ENCODE peak calls at places on chromosomes 12 and 14, in nine cellular contexts. One of them, this sample, is unnamed.

GRCh38 chr14:49966304-49966809 is 73.5 kb downstream of the ARF6 start:
- DNase-seq in brain microvascular endothelial cell: no peak
- DNase-seq in AG04450: no peak
- DNase-seq in astrocyte: no peak
- DNase-seq in sigmoid colon: no peak
- DNase-seq in CD8-positive, alpha-beta T cell: no peak
- DNase-seq in cardiac fibroblast: no peak
- DNase-seq in fibroblast of mammary gland: no peak
- DNase-seq in psoas muscle: no peak
- DNase-seq in this sample: no peak

GRCh38 chr14:34237098-34237497 is 224.9 kb downstream of the SPTSSA start:
- DNase-seq in brain microvascular endothelial cell: no peak
- DNase-seq in AG04450: no peak
- DNase-seq in astrocyte: no peak
- DNase-seq in sigmoid colon: no peak
- DNase-seq in CD8-positive, alpha-beta T cell: no peak
- DNase-seq in cardiac fibroblast: no peak
- DNase-seq in fibroblast of mammary gland: no peak
- DNase-seq in psoas muscle: no peak
- DNase-seq in this sample: no peak

GRCh38 chr12:46373303-46374182 is 970 bp upstream of the SLC38A2 start:
- DNase-seq in brain microvascular endothelial cell: no peak
- DNase-seq in AG04450: no peak
- DNase-seq in astrocyte: no peak
- DNase-seq in sigmoid colon: peak; percentile 82
- DNase-seq in CD8-positive, alpha-beta T cell: peak; percentile 35
- DNase-seq in cardiac fibroblast: peak; percentile 62
- DNase-seq in fibroblast of mammary gland: no peak
- DNase-seq in psoas muscle: peak; percentile 66
- DNase-seq in this sample: peak; percentile 85

GRCh38 chr12:79424109-79424721 is 266.5 kb downstream of the PAWR start:
- DNase-seq in brain microvascular endothelial cell: peak; percentile 89
- DNase-seq in AG04450: peak; percentile 71
- DNase-seq in astrocyte: peak; percentile 97
- DNase-seq in sigmoid colon: no peak
- DNase-seq in CD8-positive, alpha-beta T cell: no peak
- DNase-seq in cardiac fibroblast: peak; percentile 98
- DNase-seq in fibroblast of mammary gland: peak; percentile 91
- DNase-seq in psoas muscle: no peak
- DNase-seq in this sample: no peak

GRCh38 chr12:2051700-2052625 is 824 bp upstream of the CACNA1C start:
- DNase-seq in brain microvascular endothelial cell: no peak
- DNase-seq in AG04450: no peak
- DNase-seq in astrocyte: no peak
- DNase-seq in sigmoid colon: no peak
- DNase-seq in CD8-positive, alpha-beta T cell: no peak
- DNase-seq in cardiac fibroblast: no peak
- DNase-seq in fibroblast of mammary gland: no peak
- DNase-seq in psoas muscle: no peak
- DNase-seq in this sample: no peak

GRCh38 chr14:38285962-38286361 is 30.1 kb upstream of the CLEC14A start:
- DNase-seq in brain microvascular endothelial cell: no peak
- DNase-seq in AG04450: no peak
- DNase-seq in astrocyte: peak; percentile 6
- DNase-seq in sigmoid colon: no peak
- DNase-seq in CD8-positive, alpha-beta T cell: no peak
- DNase-seq in cardiac fibroblast: peak; percentile 46
- DNase-seq in fibroblast of mammary gland: no peak
- DNase-seq in psoas muscle: no peak
- DNase-seq in this sample: no peak

GRCh38 chr12:63480186-63480585 is 188.1 kb downstream of the DPY19L2 start:
- DNase-seq in brain microvascular endothelial cell: no peak
- DNase-seq in AG04450: no peak
- DNase-seq in astrocyte: no peak
- DNase-seq in sigmoid colon: no peak
- DNase-seq in CD8-positive, alpha-beta T cell: no peak
- DNase-seq in cardiac fibroblast: peak; percentile 55
- DNase-seq in fibroblast of mammary gland: no peak
- DNase-seq in psoas muscle: no peak
- DNase-seq in this sample: no peak

GRCh38 chr14:26199599-26200370 is 398.0 kb downstream of the NOVA1 start:
- DNase-seq in brain microvascular endothelial cell: no peak
- DNase-seq in AG04450: no peak
- DNase-seq in astrocyte: peak; percentile 87
- DNase-seq in sigmoid colon: no peak
- DNase-seq in CD8-positive, alpha-beta T cell: no peak
- DNase-seq in cardiac fibroblast: peak; percentile 48
- DNase-seq in fibroblast of mammary gland: peak; percentile 91
- DNase-seq in psoas muscle: no peak
- DNase-seq in this sample: no peak

GRCh38 chr12:50505386-50505827 is 622 bp downstream of the DIP2B start:
- DNase-seq in brain microvascular endothelial cell: peak; percentile 1
- DNase-seq in AG04450: no peak
- DNase-seq in astrocyte: no peak
- DNase-seq in sigmoid colon: peak; percentile 71
- DNase-seq in CD8-positive, alpha-beta T cell: peak; percentile 37
- DNase-seq in cardiac fibroblast: peak; percentile 27
- DNase-seq in fibroblast of mammary gland: peak; percentile 22
- DNase-seq in psoas muscle: peak; percentile 58
- DNase-seq in this sample: peak; percentile 72

GRCh38 chr12:81888341-81888740 is 129.2 kb upstream of the PPFIA2 start:
- DNase-seq in brain microvascular endothelial cell: no peak
- DNase-seq in AG04450: no peak
- DNase-seq in astrocyte: peak; percentile 88
- DNase-seq in sigmoid colon: no peak
- DNase-seq in CD8-positive, alpha-beta T cell: no peak
- DNase-seq in cardiac fibroblast: no peak
- DNase-seq in fibroblast of mammary gland: no peak
- DNase-seq in psoas muscle: no peak
- DNase-seq in this sample: no peak

DNA sequence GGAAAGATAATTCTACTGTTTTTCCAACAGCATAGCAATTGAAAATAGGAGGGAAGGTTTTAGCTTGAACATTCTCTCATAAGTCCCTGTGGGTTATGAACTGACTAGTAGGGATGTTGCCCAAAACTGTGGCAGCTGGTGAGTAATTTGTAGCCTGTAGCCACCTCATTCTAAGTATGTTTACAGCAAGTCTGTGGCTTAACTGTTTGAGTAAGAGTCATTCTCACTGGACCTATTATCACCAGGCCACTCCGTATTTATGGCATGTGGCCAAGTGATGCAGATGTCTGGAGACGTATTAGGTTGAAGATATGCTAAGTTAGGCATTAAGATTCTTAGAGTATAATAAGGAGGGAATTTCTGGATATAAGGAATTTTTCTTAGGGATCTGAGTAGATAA is 458.3 kb downstream of the ETNK1 start:
- DNase-seq in brain microvascular endothelial cell: peak; percentile 97
- DNase-seq in AG04450: peak; percentile 71
- DNase-seq in astrocyte: peak; percentile 98
- DNase-seq in sigmoid colon: no peak
- DNase-seq in CD8-positive, alpha-beta T cell: no peak
- DNase-seq in cardiac fibroblast: peak; percentile 96
- DNase-seq in fibroblast of mammary gland: peak; percentile 98
- DNase-seq in psoas muscle: no peak
- DNase-seq in this sample: no peak
- H3K4me3 ChIP-seq in brain microvascular endothelial cell: no peak overlapping the region
- H3K4me3 ChIP-seq in AG04450: no peak overlapping the region
- H3K4me3 ChIP-seq in astrocyte: no peak overlapping the region
- H3K4me3 ChIP-seq in sigmoid colon: no peak overlapping the region
- H3K4me3 ChIP-seq in CD8-positive, alpha-beta T cell: no peak overlapping the region
- H3K4me3 ChIP-seq in cardiac fibroblast: no peak overlapping the region
- H3K4me3 ChIP-seq in fibroblast of mammary gland: no peak overlapping the region
- H3K4me3 ChIP-seq in psoas muscle: no peak overlapping the region
- H3K4me3 ChIP-seq in this sample: no peak overlapping the region

GRCh38 chr12:54363047-54363446 is 1.2 kb downstream of the GPR84 start:
- DNase-seq in brain microvascular endothelial cell: no peak
- DNase-seq in AG04450: no peak
- DNase-seq in astrocyte: no peak
- DNase-seq in sigmoid colon: no peak
- DNase-seq in CD8-positive, alpha-beta T cell: no peak
- DNase-seq in cardiac fibroblast: no peak
- DNase-seq in fibroblast of mammary gland: no peak
- DNase-seq in psoas muscle: no peak
- DNase-seq in this sample: no peak
- H3K4me3 ChIP-seq in brain microvascular endothelial cell: no peak overlapping the region
- H3K4me3 ChIP-seq in AG04450: no peak overlapping the region
- H3K4me3 ChIP-seq in astrocyte: no peak overlapping the region
- H3K4me3 ChIP-seq in sigmoid colon: no peak overlapping the region
- H3K4me3 ChIP-seq in CD8-positive, alpha-beta T cell: no peak overlapping the region
- H3K4me3 ChIP-seq in cardiac fibroblast: no peak overlapping the region
- H3K4me3 ChIP-seq in fibroblast of mammary gland: no peak overlapping the region
- H3K4me3 ChIP-seq in psoas muscle: no peak overlapping the region
- H3K4me3 ChIP-seq in this sample: no peak overlapping the region

GRCh38 chr14:78566017-78566858 is 396.1 kb downstream of the NRXN3 start:
- DNase-seq in brain microvascular endothelial cell: peak; percentile 76
- DNase-seq in AG04450: peak; percentile 3
- DNase-seq in astrocyte: peak; percentile 43
- DNase-seq in sigmoid colon: peak; percentile 72
- DNase-seq in CD8-positive, alpha-beta T cell: peak; percentile 44
- DNase-seq in cardiac fibroblast: peak; percentile 74
- DNase-seq in fibroblast of mammary gland: peak; percentile 72
- DNase-seq in psoas muscle: peak; percentile 82
- DNase-seq in this sample: peak; percentile 77
- H3K4me3 ChIP-seq in brain microvascular endothelial cell: peak overlapping the region; percentile 31
- H3K4me3 ChIP-seq in AG04450: peak overlapping the region; percentile 22
- H3K4me3 ChIP-seq in astrocyte: peak overlapping the region; percentile 16
- H3K4me3 ChIP-seq in sigmoid colon: no peak overlapping the region
- H3K4me3 ChIP-seq in CD8-positive, alpha-beta T cell: no peak overlapping the region
- H3K4me3 ChIP-seq in cardiac fibroblast: peak overlapping the region; percentile 41
- H3K4me3 ChIP-seq in fibroblast of mammary gland: no peak overlapping the region
- H3K4me3 ChIP-seq in psoas muscle: peak overlapping the region; percentile 61
- H3K4me3 ChIP-seq in this sample: peak overlapping the region; percentile 67

DNA sequence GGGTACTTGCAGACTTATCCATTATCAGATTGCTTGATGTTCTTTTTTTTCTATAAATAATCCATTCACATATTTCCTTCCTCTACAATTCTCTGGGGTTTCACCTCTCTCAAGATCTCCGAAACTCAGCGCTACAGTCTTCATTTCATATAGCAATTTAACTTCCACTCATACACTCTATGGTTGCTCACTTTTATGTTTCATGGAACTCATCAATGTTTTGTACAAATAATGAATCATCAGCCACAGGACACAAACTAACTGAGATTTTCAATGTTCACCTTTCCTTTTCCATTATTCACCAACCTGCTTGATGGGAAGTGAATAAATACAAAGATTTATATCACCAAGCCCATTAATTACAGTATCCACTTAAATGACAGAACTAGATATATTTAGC is 534.7 kb downstream of the LRFN5 start:
- DNase-seq in brain microvascular endothelial cell: no peak
- DNase-seq in AG04450: no peak
- DNase-seq in astrocyte: peak; percentile 2
- DNase-seq in sigmoid colon: no peak
- DNase-seq in CD8-positive, alpha-beta T cell: no peak
- DNase-seq in cardiac fibroblast: no peak
- DNase-seq in fibroblast of mammary gland: peak; percentile 42
- DNase-seq in psoas muscle: no peak
- DNase-seq in this sample: no peak
- H3K4me3 ChIP-seq in brain microvascular endothelial cell: no peak overlapping the region
- H3K4me3 ChIP-seq in AG04450: no peak overlapping the region
- H3K4me3 ChIP-seq in astrocyte: no peak overlapping the region
- H3K4me3 ChIP-seq in sigmoid colon: no peak overlapping the region
- H3K4me3 ChIP-seq in CD8-positive, alpha-beta T cell: no peak overlapping the region
- H3K4me3 ChIP-seq in cardiac fibroblast: no peak overlapping the region
- H3K4me3 ChIP-seq in fibroblast of mammary gland: no peak overlapping the region
- H3K4me3 ChIP-seq in psoas muscle: no peak overlapping the region
- H3K4me3 ChIP-seq in this sample: no peak overlapping the region

DNA sequence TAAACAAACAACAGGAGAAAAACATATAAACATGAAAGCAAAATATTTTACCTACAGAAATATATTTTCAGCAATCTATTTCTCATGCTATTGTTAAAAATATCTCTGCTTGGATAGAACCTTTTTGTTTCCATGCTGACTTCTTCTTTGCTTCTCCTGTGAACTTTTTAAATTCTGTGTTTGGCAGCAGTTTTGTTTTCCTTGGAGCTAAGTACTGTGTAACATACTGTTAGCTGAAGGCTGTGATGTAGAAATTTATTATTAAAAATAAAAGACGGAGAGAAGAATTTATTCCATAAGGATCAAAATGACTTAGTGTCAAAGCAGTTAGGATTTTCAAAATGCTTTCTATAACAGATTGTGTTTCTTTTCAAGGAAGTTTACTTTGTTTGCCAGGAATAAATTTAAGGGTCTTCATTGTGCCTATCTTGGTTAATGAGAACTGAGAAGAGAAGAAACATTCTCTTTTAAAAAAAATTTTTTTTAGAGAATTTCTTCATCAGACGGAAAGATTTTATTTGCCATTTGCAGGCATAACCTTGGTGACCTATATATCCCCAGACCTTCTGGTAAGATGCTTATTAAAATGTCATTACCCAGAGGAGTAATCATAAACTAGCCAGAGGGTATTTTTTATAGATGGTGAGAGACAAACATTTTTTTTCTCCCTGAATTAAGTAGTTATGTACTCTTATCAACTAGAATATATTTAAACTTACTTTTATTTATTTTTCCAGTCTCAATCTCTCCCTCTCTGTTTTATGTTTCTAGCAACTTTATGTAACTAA is 147.2 kb upstream of the SLCO1C1 start:
- DNase-seq in brain microvascular endothelial cell: peak; percentile 23
- DNase-seq in AG04450: no peak
- DNase-seq in astrocyte: peak; percentile 34
- DNase-seq in sigmoid colon: no peak
- DNase-seq in CD8-positive, alpha-beta T cell: no peak
- DNase-seq in cardiac fibroblast: peak; percentile 73
- DNase-seq in fibroblast of mammary gland: peak; percentile 34
- DNase-seq in psoas muscle: no peak
- DNase-seq in this sample: no peak
- H3K4me3 ChIP-seq in brain microvascular endothelial cell: no peak overlapping the region
- H3K4me3 ChIP-seq in AG04450: no peak overlapping the region
- H3K4me3 ChIP-seq in astrocyte: no peak overlapping the region
- H3K4me3 ChIP-seq in sigmoid colon: no peak overlapping the region
- H3K4me3 ChIP-seq in CD8-positive, alpha-beta T cell: no peak overlapping the region
- H3K4me3 ChIP-seq in cardiac fibroblast: no peak overlapping the region
- H3K4me3 ChIP-seq in fibroblast of mammary gland: no peak overlapping the region
- H3K4me3 ChIP-seq in psoas muscle: no peak overlapping the region
- H3K4me3 ChIP-seq in this sample: peak overlapping the region; percentile 47

DNA sequence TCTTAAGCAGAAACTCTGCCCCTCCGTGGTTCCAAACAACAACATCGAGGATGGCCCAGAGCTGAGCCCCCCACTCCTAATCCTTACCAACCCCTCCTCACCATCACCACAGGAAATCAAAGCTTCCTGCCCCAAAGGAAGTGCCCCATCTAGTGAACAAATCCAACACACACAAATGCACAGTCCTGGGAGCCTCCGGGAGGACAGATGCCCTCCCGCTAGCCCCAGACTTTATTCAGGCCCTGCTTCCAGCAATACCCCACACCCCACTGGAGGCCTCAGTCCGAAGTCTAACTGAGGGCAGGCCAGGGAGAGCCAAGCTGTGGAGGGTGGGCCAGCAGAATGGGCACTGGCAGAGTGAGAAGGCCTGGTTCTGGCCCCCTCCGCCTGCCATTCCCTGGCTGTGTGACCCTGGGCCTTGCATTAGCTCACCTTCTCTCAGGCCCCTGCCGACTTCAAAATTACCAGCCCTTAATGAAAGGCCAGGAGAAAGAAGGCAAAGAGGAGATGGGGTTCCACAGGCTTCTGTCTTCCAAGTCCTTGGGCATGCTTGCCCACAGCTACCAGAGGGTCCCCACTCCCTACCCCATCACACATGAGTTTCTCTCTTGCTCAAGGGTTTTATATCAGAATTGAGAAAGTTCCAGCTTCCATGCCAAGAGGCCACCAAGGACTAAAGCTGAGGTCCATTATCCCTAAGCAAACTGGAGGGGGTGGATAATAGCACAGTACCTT is 2.3 kb downstream of the HDAC7 start:
- DNase-seq in brain microvascular endothelial cell: no peak
- DNase-seq in AG04450: no peak
- DNase-seq in astrocyte: no peak
- DNase-seq in sigmoid colon: peak; percentile 73
- DNase-seq in CD8-positive, alpha-beta T cell: no peak
- DNase-seq in cardiac fibroblast: no peak
- DNase-seq in fibroblast of mammary gland: peak; percentile 46
- DNase-seq in psoas muscle: peak; percentile 43
- DNase-seq in this sample: no peak
- H3K4me3 ChIP-seq in brain microvascular endothelial cell: peak overlapping the region; percentile 81
- H3K4me3 ChIP-seq in AG04450: peak overlapping the region; percentile 91
- H3K4me3 ChIP-seq in astrocyte: peak overlapping the region; percentile 88
- H3K4me3 ChIP-seq in sigmoid colon: peak overlapping the region; percentile 9
- H3K4me3 ChIP-seq in CD8-positive, alpha-beta T cell: peak overlapping the region; percentile 78
- H3K4me3 ChIP-seq in cardiac fibroblast: peak overlapping the region; percentile 95
- H3K4me3 ChIP-seq in fibroblast of mammary gland: peak overlapping the region; percentile 80
- H3K4me3 ChIP-seq in psoas muscle: peak overlapping the region; percentile 80
- H3K4me3 ChIP-seq in this sample: peak overlapping the region; percentile 94

This sample was measured in coronary artery.